ENCODE peak calls at places on chromosomes 2 and 18, in eight cellular contexts. C is psoas muscle, Z is left lung, W is activated T-cell treated with anti-CD3 and anti-CD28 coated beads for 1 hour, K is sciatic nerve, P is activated B cell treated with CpG ODN at 0.5 μM for 24 hours, U is T-helper 9 cell, L is Peyer's patch. D is an unnamed sample.

GRCh38 chr2:220127311-220127710 is 499.9 kb downstream of the SLC4A3 start:
- DNase-seq in C (no peak), Z (no peak), W (no peak), K (no peak), P (no peak), U (no peak), L (no peak), D (no peak)

GRCh38 chr2:88350641-88351601 is 101.6 kb downstream of the FOXI3 start:
- DNase-seq in C (peak; percentile 27), Z (peak; percentile 56), W (peak; percentile 53), K (peak; percentile 73), P (peak; percentile 44), U (peak; percentile 56), L (peak; percentile 80), D (peak; percentile 47)

GRCh38 chr2:196515041-196515440 is 124.5 kb upstream of the CCDC150 start:
- DNase-seq in C (no peak), Z (no peak), W (no peak), K (no peak), P (no peak), U (no peak), L (no peak), D (no peak)

GRCh38 chr18:32067375-32068167 is 24.1 kb upstream of the RNF138 start:
- DNase-seq in C (no peak), Z (no peak), W (no peak), K (no peak), P (no peak), U (no peak), L (no peak), D (no peak)

GRCh38 chr2:160576054-160576499 is 82.5 kb upstream of the RBMS1 start:
- DNase-seq in C (no peak), Z (no peak), W (no peak), K (no peak), P (no peak), U (no peak), L (no peak), D (no peak)

GRCh38 chr2:212109217-212109616 is 429.4 kb downstream of the ERBB4 start:
- DNase-seq in C (no peak), Z (no peak), W (no peak), K (no peak), P (no peak), U (no peak), L (no peak), D (no peak)

GRCh38 chr2:55842009-55842408 is 81.6 kb downstream of the EFEMP1 start:
- DNase-seq in C (no peak), Z (no peak), W (no peak), K (no peak), P (no peak), U (no peak), L (no peak), D (no peak)

GRCh38 chr2:59732861-59733603 is 820.4 kb downstream of the BCL11A start:
- DNase-seq in C (no peak), Z (no peak), W (no peak), K (no peak), P (no peak), U (no peak), L (no peak), D (no peak)

GRCh38 chr2:166365803-166366420 is 9.8 kb downstream of the SCN9A start:
- DNase-seq in C (no peak), Z (no peak), W (no peak), K (no peak), P (no peak), U (no peak), L (no peak), D (no peak)

GRCh38 chr2:29562896-29563295 is 358.5 kb downstream of the ALK start:
- DNase-seq in C (no peak), Z (no peak), W (no peak), K (no peak), P (no peak), U (no peak), L (no peak), D (no peak)

GRCh38 chr2:105806994-105807393 is 62.3 kb downstream of the NCK2 start:
- DNase-seq in C (no peak), Z (no peak), W (no peak), K (no peak), P (no peak), U (no peak), L (no peak), D (no peak)

GRCh38 chr18:10015288-10015701 is 101.5 kb downstream of the VAPA start:
- DNase-seq in C (no peak), Z (no peak), W (no peak), K (no peak), P (no peak), U (no peak), L (peak; percentile 15), D (no peak)

GRCh38 chr2:238816296-238816695 is 31.6 kb upstream of the TWIST2 start:
- DNase-seq in C (no peak), Z (no peak), W (no peak), K (no peak), P (no peak), U (no peak), L (no peak), D (no peak)

GRCh38 chr2:28676153-28676835 is 75.3 kb upstream of the PPP1CB start:
- DNase-seq in C (no peak), Z (no peak), W (no peak), K (no peak), P (no peak), U (no peak), L (no peak), D (no peak)

GRCh38 chr2:209579236-209579749 is 155.4 kb downstream of the MAP2 start:
- DNase-seq in C (no peak), Z (no peak), W (no peak), K (peak; percentile 53), P (no peak), U (no peak), L (no peak), D (no peak)

GRCh38 chr2:206361407-206362045 is 81.8 kb upstream of the ADAM23 start:
- DNase-seq in C (no peak), Z (no peak), W (no peak), K (no peak), P (no peak), U (no peak), L (no peak), D (no peak)

GRCh38 chr18:45353530-45353929 is 261.7 kb upstream of the SLC14A2 start:
- DNase-seq in C (no peak), Z (no peak), W (no peak), K (no peak), P (no peak), U (no peak), L (no peak), D (no peak)

GRCh38 chr2:80748576-80748975 is 444.0 kb upstream of the LRRTM1 start:
- DNase-seq in C (no peak), Z (no peak), W (no peak), K (no peak), P (no peak), U (no peak), L (no peak), D (no peak)

GRCh38 chr2:142180820-142181533 is 50.2 kb upstream of the LRP1B start:
- DNase-seq in C (no peak), Z (no peak), W (no peak), K (no peak), P (no peak), U (no peak), L (no peak), D (no peak)

GRCh38 chr2:191832668-191833067 is 14.2 kb downstream of the CAVIN2 start:
- DNase-seq in C (no peak), Z (no peak), W (no peak), K (no peak), P (no peak), U (no peak), L (no peak), D (no peak)

GRCh38 chr2:43469713-43470112 is 126.1 kb downstream of the THADA start:
- DNase-seq in C (no peak), Z (no peak), W (no peak), K (no peak), P (no peak), U (no peak), L (no peak), D (no peak)

GRCh38 chr2:158990397-158991209 is 22.2 kb downstream of the TANC1 start:
- DNase-seq in C (no peak), Z (no peak), W (no peak), K (no peak), P (no peak), U (no peak), L (no peak), D (no peak)

GRCh38 chr2:200376422-200377142 is 70.1 kb downstream of the SPATS2L start:
- DNase-seq in C (peak; percentile 58), Z (peak; percentile 45), W (no peak), K (no peak), P (no peak), U (no peak), L (peak; percentile 73), D (no peak)

GRCh38 chr2:213451542-213452256 is 167.4 kb downstream of the SPAG16 start:
- DNase-seq in C (no peak), Z (no peak), W (no peak), K (no peak), P (no peak), U (no peak), L (no peak), D (no peak)

GRCh38 chr2:30436859-30437435 is 10.1 kb upstream of the LCLAT1 start:
- DNase-seq in C (no peak), Z (no peak), W (no peak), K (no peak), P (peak; percentile 20), U (no peak), L (no peak), D (no peak)

GRCh38 chr2:236352761-236353593 is 88.8 kb upstream of the ASB18 start:
- DNase-seq in C (no peak), Z (no peak), W (peak; percentile 23), K (no peak), P (no peak), U (no peak), L (peak; percentile 64), D (no peak)

GRCh38 chr2:128606837-128607236 is 288.2 kb upstream of the HS6ST1 start:
- DNase-seq in C (no peak), Z (peak; percentile 25), W (no peak), K (peak; percentile 49), P (no peak), U (no peak), L (peak; percentile 24), D (no peak)

GRCh38 chr2:8462280-8462679 is 219.6 kb upstream of the ID2 start:
- DNase-seq in C (no peak), Z (no peak), W (no peak), K (peak; percentile 21), P (no peak), U (no peak), L (peak; percentile 19), D (no peak)

GRCh38 chr2:218005486-218005885 is 2.7 kb upstream of the TNS1 start:
- DNase-seq in C (no peak), Z (no peak), W (no peak), K (no peak), P (no peak), U (no peak), L (no peak), D (no peak)

GRCh38 chr2:45699032-45699658 is 47.7 kb downstream of the PRKCE start:
- DNase-seq in C (no peak), Z (no peak), W (no peak), K (no peak), P (no peak), U (no peak), L (no peak), D (no peak)